ENCODE peak calls at places on chromosomes 11 and 22, in eight cellular contexts. S, Q, M, R, G, F, N and C are unnamed samples.

GRCh38 chr11:76839326-76839725 is 21.4 kb upstream of the ACER3 start:
- DNase-seq in S (no peak), Q (no peak), M (no peak), R (no peak), G (peak; percentile 46), F (no peak), N (no peak), C (no peak)

GRCh38 chr11:62336949-62337681 is at the start of gene ASRGL1:
- DNase-seq in S (peak; percentile 94), Q (peak; percentile 87), M (peak; percentile 95), R (peak; percentile 63), G (peak; percentile 69), F (peak; percentile 85), N (peak; percentile 63), C (no peak)

GRCh38 chr11:44243633-44244343 is 66.2 kb downstream of the ALX4 start:
- DNase-seq in S (peak; percentile 17), Q (peak; percentile 53), M (no peak), R (no peak), G (peak; percentile 18), F (no peak), N (peak; percentile 80), C (peak; percentile 46)

GRCh38 chr11:36254739-36255138 is 34.5 kb downstream of the COMMD9 start:
- DNase-seq in S (no peak), Q (peak; percentile 18), M (no peak), R (no peak), G (peak; percentile 16), F (no peak), N (peak; percentile 63), C (peak; percentile 54)

GRCh38 chr22:40714514-40714966 is 35.3 kb downstream of the MCHR1 start:
- DNase-seq in S (no peak), Q (peak; percentile 78), M (no peak), R (no peak), G (peak; percentile 46), F (no peak), N (no peak), C (no peak)

GRCh38 chr11:128670631-128671030 is 23.2 kb upstream of the FLI1 start:
- DNase-seq in S (no peak), Q (no peak), M (no peak), R (no peak), G (no peak), F (no peak), N (no peak), C (no peak)

GRCh38 chr11:129828301-129828836 is 12.7 kb downstream of the TMEM45B start:
- DNase-seq in S (peak; percentile 80), Q (no peak), M (no peak), R (no peak), G (peak; percentile 10), F (no peak), N (no peak), C (no peak)

GRCh38 chr11:11841121-11841604 is 609 bp upstream of the USP47 start:
- DNase-seq in S (peak; percentile 37), Q (peak; percentile 49), M (no peak), R (no peak), G (no peak), F (no peak), N (peak; percentile 45), C (peak; percentile 30)

GRCh38 chr11:111764621-111765020 is 1.6 kb downstream of the PPP2R1B start:
- DNase-seq in S (no peak), Q (no peak), M (no peak), R (no peak), G (no peak), F (no peak), N (peak; percentile 43), C (peak; percentile 9)

GRCh38 chr11:1782831-1783724 is 19.4 kb upstream of the CTSD start:
- DNase-seq in S (peak; percentile 55), Q (peak; percentile 31), M (peak; percentile 87), R (no peak), G (no peak), F (no peak), N (peak; percentile 67), C (peak; percentile 76)

GRCh38 chr11:16136792-16137395 is 219.5 kb downstream of the SOX6 start:
- DNase-seq in S (no peak), Q (no peak), M (no peak), R (no peak), G (no peak), F (no peak), N (no peak), C (no peak)

GRCh38 chr11:61954106-61955030 is 4.2 kb downstream of the BEST1 start:
- DNase-seq in S (no peak), Q (peak; percentile 36), M (peak; percentile 1), R (no peak), G (no peak), F (no peak), N (peak; percentile 55), C (peak; percentile 59)

GRCh38 chr22:36077261-36077660 is 48.6 kb upstream of the RBFOX2 start:
- DNase-seq in S (peak; percentile 21), Q (no peak), M (no peak), R (no peak), G (no peak), F (no peak), N (peak; percentile 59), C (no peak)